ENCODE peak calls at places on chromosomes 5 and 9, in eight cellular contexts. Y is AG09309, C is H4, G is Daoy, X is AG08395, J is DMS153, Q is Calu3, F is HTR-8/SVneo. U is an unnamed sample.

GRCh38 chr9:93028448-93029006 is 30.0 kb upstream of the SUSD3 start:
- DNase-seq in Y (no peak), F (no peak), C (no peak), J (peak; percentile 51), Q (no peak), X (no peak), G (no peak), U (no peak)

GRCh38 chr5:63961125-63961597 is 1.1 kb downstream of the HTR1A start:
- DNase-seq in Q (no peak), Y (no peak), F (no peak), G (no peak), J (no peak), X (no peak), C (no peak), U (no peak)

GRCh38 chr5:167644619-167645018 is 646.8 kb upstream of the WWC1 start:
- DNase-seq in C (no peak), X (no peak), G (no peak), J (no peak), Q (no peak), Y (no peak), F (no peak), U (no peak)

GRCh38 chr9:75087279-75087823 is 604 bp downstream of the NMRK1 start:
- DNase-seq in Q (peak; percentile 11), J (no peak), X (peak; percentile 50), F (peak; percentile 18), Y (no peak), G (peak; percentile 63), C (peak; percentile 42), U (peak; percentile 74)

GRCh38 chr9:126615251-126615790 is 1.6 kb downstream of the LMX1B start:
- DNase-seq in Y (no peak), C (no peak), J (peak; percentile 71), G (peak; percentile 78), Q (no peak), F (no peak), X (no peak), U (no peak)

GRCh38 chr9:107566596-107566995 is 77.0 kb upstream of the KLF4 start:
- DNase-seq in J (no peak), G (no peak), Y (no peak), F (no peak), Q (no peak), C (no peak), X (no peak), U (no peak)

GRCh38 chr9:129983891-129984290 is 59.1 kb downstream of the FNBP1 start:
- DNase-seq in Y (no peak), J (no peak), C (peak; percentile 45), G (no peak), X (peak; percentile 75), F (no peak), Q (no peak), U (no peak)

GRCh38 chr9:96361668-96362067 is 21.8 kb downstream of the SLC35D2 start:
- DNase-seq in Q (no peak), C (no peak), G (no peak), X (no peak), J (no peak), Y (no peak), F (no peak), U (no peak)

GRCh38 chr5:172903790-172904189 is 55.4 kb upstream of the RPL26L1 start:
- DNase-seq in F (peak; percentile 43), Y (peak; percentile 87), C (peak; percentile 93), G (peak; percentile 94), Q (peak; percentile 84), J (peak; percentile 15), X (peak; percentile 66), U (no peak)

GRCh38 chr9:14362175-14362574 is 48.2 kb upstream of the NFIB start:
- DNase-seq in C (no peak), X (peak; percentile 38), F (no peak), Y (no peak), G (no peak), Q (no peak), J (no peak), U (no peak)

GRCh38 chr5:119179857-119180641 is 109.2 kb downstream of the DMXL1 start:
- DNase-seq in F (peak; percentile 6), G (peak; percentile 16), X (no peak), Y (peak; percentile 0), C (no peak), J (no peak), Q (no peak), U (no peak)

GRCh38 chr5:100746730-100747129 is 156.4 kb downstream of the ST8SIA4 start:
- DNase-seq in X (no peak), J (no peak), Y (no peak), Q (no peak), C (no peak), F (no peak), G (no peak), U (no peak)

GRCh38 chr5:149271717-149272558 is at the start of gene AFAP1L1:
- DNase-seq in J (no peak), C (peak; percentile 48), Y (no peak), G (peak; percentile 69), Q (peak; percentile 55), X (peak; percentile 73), F (peak; percentile 53), U (peak; percentile 84)

GRCh38 chr9:132708239-132708638 is 38.0 kb downstream of the GTF3C4 start:
- DNase-seq in Q (no peak), J (no peak), G (no peak), C (no peak), F (no peak), X (no peak), Y (no peak), U (no peak)

GRCh38 chr5:14397717-14398116 is 183.9 kb upstream of the OTULINL start:
- DNase-seq in Q (no peak), F (no peak), Y (peak; percentile 46), C (peak; percentile 55), X (peak; percentile 83), G (peak; percentile 41), J (no peak), U (no peak)

GRCh38 chr5:1468629-1469527 is 23.6 kb upstream of the SLC6A3 start:
- DNase-seq in Q (no peak), C (no peak), G (no peak), F (no peak), X (no peak), Y (no peak), J (no peak), U (peak; percentile 58)

GRCh38 chr9:6893350-6894131 is 135.8 kb downstream of the KDM4C start:
- DNase-seq in C (no peak), F (no peak), Y (no peak), X (no peak), G (no peak), J (no peak), Q (no peak), U (no peak)

GRCh38 chr9:33799928-33800689 is 4.7 kb downstream of the PRSS3 start:
- DNase-seq in F (no peak), G (no peak), Q (no peak), C (no peak), X (peak; percentile 8), Y (no peak), J (no peak), U (no peak)